ENCODE peak calls at places on chromosomes 7 and 10, in four cellular contexts. S is HL-60, Z is GM12878, F is K562. I is an unnamed sample.

GRCh38 chr7:67343566-67343965 is 346.9 kb downstream of the TYW1 start:
- DNase-seq in S (no peak), Z (no peak), F (no peak), I (no peak)

GRCh38 chr7:38594931-38595330 is 36.2 kb downstream of the AMPH start:
- DNase-seq in S (no peak), Z (no peak), F (no peak), I (no peak)

GRCh38 chr10:87519582-87519981 is 14.9 kb downstream of the MINPP1 start:
- DNase-seq in S (no peak), Z (no peak), F (no peak), I (no peak)

GRCh38 chr10:132248455-132249231 is 59.1 kb downstream of the STK32C start:
- DNase-seq in S (peak; percentile 19), Z (no peak), F (peak; percentile 67), I (no peak)

GRCh38 chr10:113305871-113306270 is 247.0 kb upstream of the HABP2 start:
- DNase-seq in S (no peak), Z (no peak), F (no peak), I (no peak)

GRCh38 chr10:91316486-91316885 is 93.7 kb upstream of the HECTD2 start:
- DNase-seq in S (no peak), Z (no peak), F (no peak), I (no peak)

GRCh38 chr7:41886257-41886905 is 183.5 kb upstream of the INHBA start:
- DNase-seq in S (no peak), Z (no peak), F (no peak), I (no peak)

GRCh38 chr10:27285093-27285492 is 44.5 kb upstream of the ACBD5 start:
- DNase-seq in S (peak; percentile 22), Z (no peak), F (peak; percentile 30), I (no peak)

GRCh38 chr7:48040944-48041664 is 5.8 kb downstream of the C7orf57 start:
- DNase-seq in S (no peak), Z (no peak), F (no peak), I (no peak)

GRCh38 chr10:72085864-72086465 is 2.4 kb downstream of the SPOCK2 start:
- DNase-seq in S (no peak), Z (no peak), F (no peak), I (no peak)

GRCh38 chr10:65194131-65194530 is 1672.9 kb downstream of the REEP3 start:
- DNase-seq in S (no peak), Z (no peak), F (no peak), I (no peak)

GRCh38 chr10:59562126-59562525 is 147.5 kb downstream of the SLC16A9 start:
- DNase-seq in S (no peak), Z (no peak), F (no peak), I (no peak)

GRCh38 chr10:132665946-132666732 is 119.8 kb downstream of the NKX6-2 start:
- DNase-seq in S (peak; percentile 15), Z (no peak), F (peak; percentile 29), I (no peak)

GRCh38 chr7:7201583-7202374 is 19.4 kb downstream of the C1GALT1 start:
- DNase-seq in S (no peak), Z (peak; percentile 48), F (no peak), I (peak; percentile 17)

GRCh38 chr7:104416866-104417393 is 88.5 kb downstream of the LHFPL3 start:
- DNase-seq in S (no peak), Z (no peak), F (no peak), I (no peak)

GRCh38 chr7:71283802-71284201 is 151.9 kb downstream of the GALNT17 start:
- DNase-seq in S (no peak), Z (no peak), F (no peak), I (no peak)

GRCh38 chr10:103717341-103718246 is 137.8 kb downstream of the SH3PXD2A start:
- DNase-seq in S (no peak), Z (no peak), F (no peak), I (no peak)

GRCh38 chr7:98387136-98387535 is 13.8 kb downstream of the BAIAP2L1 start:
- DNase-seq in S (no peak), Z (no peak), F (no peak), I (no peak)

GRCh38 chr7:150963707-150964559 is 14.2 kb downstream of the KCNH2 start:
- DNase-seq in S (no peak), Z (no peak), F (peak; percentile 75), I (no peak)

DNA sequence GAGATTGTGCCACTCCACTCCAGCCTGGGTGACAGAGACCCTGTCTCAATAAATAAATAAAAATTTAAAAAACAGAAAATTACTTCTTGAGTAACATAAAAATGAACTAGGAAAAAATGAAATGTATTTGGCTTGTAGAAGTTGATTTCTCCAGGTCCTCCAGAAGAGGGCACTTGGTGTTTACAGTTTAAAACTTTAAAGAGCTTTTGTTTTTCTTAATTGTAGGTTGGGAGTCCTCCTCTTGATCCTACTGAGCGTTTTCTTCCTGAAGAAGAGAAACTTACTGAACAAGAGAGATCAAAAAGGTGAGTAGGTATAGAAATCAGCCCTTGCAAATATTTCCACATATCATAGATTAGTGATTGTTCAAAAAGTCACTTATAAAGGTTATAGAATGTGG is 16.2 kb downstream of the KIFBP start:
- DNase-seq in S (peak; percentile 36), Z (no peak), F (peak; percentile 56), I (no peak)
- TF ChIP-seq SPI1 in S (no peak), Z (no peak), F (no peak), I (no peak)

GRCh38 chr7:603152-603941 is 83.7 kb upstream of the PDGFA start:
- DNase-seq in S (no peak), Z (no peak), F (peak; percentile 86), I (no peak)
- TF ChIP-seq SPI1 in S (no peak), Z (no peak), F (no peak), I (no peak)

GRCh38 chr7:43039346-43039745 is 73.1 kb upstream of the HECW1 start:
- DNase-seq in S (no peak), Z (no peak), F (no peak), I (no peak)

GRCh38 chr7:43037531-43037930 is 74.9 kb upstream of the HECW1 start:
- DNase-seq in S (no peak), Z (no peak), F (no peak), I (no peak)

GRCh38 chr7:43040461-43040860 is 72.0 kb upstream of the HECW1 start:
- DNase-seq in S (no peak), Z (no peak), F (no peak), I (no peak)

GRCh38 chr7:43041105-43041504 is 71.3 kb upstream of the HECW1 start:
- DNase-seq in S (no peak), Z (no peak), F (no peak), I (no peak)

GRCh38 chr7:43038229-43038628 is 74.2 kb upstream of the HECW1 start:
- DNase-seq in S (no peak), Z (no peak), F (no peak), I (no peak)
- TF ChIP-seq SPI1 in S (no peak), Z (no peak), F (no peak), I (no peak)

GRCh38 chr10:73494213-73494612 is 1.6 kb downstream of the PPP3CB start:
- DNase-seq in S (no peak), Z (no peak), F (no peak), I (no peak)

GRCh38 chr10:73495884-73496674 is at the start of gene PPP3CB:
- DNase-seq in S (peak; percentile 91), Z (peak; percentile 82), F (peak; percentile 99), I (peak; percentile 71)

GRCh38 chr10:73494877-73495225 is 973 bp downstream of the PPP3CB start:
- DNase-seq in S (no peak), Z (no peak), F (no peak), I (no peak)

GRCh38 chr10:73495226-73495883 is 469 bp downstream of the PPP3CB start:
- DNase-seq in S (peak; percentile 94), Z (peak; percentile 69), F (peak; percentile 97), I (peak; percentile 84)

DNA sequence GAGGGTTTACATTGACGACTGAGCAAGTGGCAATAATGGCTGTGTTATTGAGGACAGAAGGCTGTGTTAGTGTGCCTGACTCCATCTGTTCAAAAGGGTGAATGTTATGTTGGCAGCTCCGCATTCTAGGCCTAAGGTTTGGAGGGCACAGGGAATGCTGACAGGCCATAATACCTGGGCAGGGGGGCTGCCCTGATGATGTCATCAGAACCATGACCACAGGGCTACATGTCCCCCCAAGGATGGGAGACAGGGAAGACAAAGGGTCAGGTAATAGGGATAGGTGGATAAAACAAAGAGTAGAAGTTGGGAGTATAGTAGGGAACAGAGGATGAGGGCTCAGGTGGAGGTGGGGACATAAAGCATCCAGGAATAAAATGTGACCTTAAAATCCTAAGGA is 1.8 kb upstream of the PPP3CB start:
- DNase-seq in S (no peak), Z (no peak), F (no peak), I (no peak)
- TF ChIP-seq SPI1 in S (no peak), Z (no peak), F (no peak), I (no peak)

GRCh38 chr10:119415121-119415520 is 127.4 kb downstream of the RGS10 start:
- DNase-seq in S (no peak), Z (no peak), F (no peak), I (no peak)
- TF ChIP-seq SPI1 in S (no peak), Z (no peak), F (no peak), I (no peak)

GRCh38 chr10:70541738-70542564 is 60.6 kb downstream of the PRF1 start:
- DNase-seq in S (peak; percentile 57), Z (no peak), F (peak; percentile 37), I (no peak)
- TF ChIP-seq SPI1 in S (no peak), Z (no peak), F (peak; percentile 51), I (no peak)

GRCh38 chr10:128044961-128045832 is 81.0 kb downstream of the MKI67 start:
- DNase-seq in S (no peak), Z (no peak), F (no peak), I (no peak)
- TF ChIP-seq SPI1 in S (no peak), Z (peak; percentile 21), F (no peak), I (peak; percentile 29)

GRCh38 chr10:43408331-43408709 is 666 bp downstream of the HNRNPF start:
- DNase-seq in S (no peak), Z (no peak), F (no peak), I (no peak)

GRCh38 chr10:43408710-43409384 is at the start of gene HNRNPF:
- DNase-seq in S (peak; percentile 95), Z (peak; percentile 77), F (peak; percentile 98), I (peak; percentile 80)

GRCh38 chr10:43407148-43407575 is 1.8 kb downstream of the HNRNPF start:
- DNase-seq in S (peak; percentile 43), Z (no peak), F (peak; percentile 78), I (no peak)

GRCh38 chr10:43409385-43410109 is 561 bp upstream of the HNRNPF start:
- DNase-seq in S (peak; percentile 67), Z (no peak), F (no peak), I (no peak)

GRCh38 chr10:43407576-43408330 is 1.2 kb downstream of the HNRNPF start:
- DNase-seq in S (peak; percentile 94), Z (no peak), F (peak; percentile 97), I (peak; percentile 78)
- TF ChIP-seq SPI1 in S (no peak), Z (no peak), F (peak; percentile 46), I (no peak)

GRCh38 chr7:55157347-55158105 is 138.7 kb downstream of the EGFR start:
- DNase-seq in S (no peak), Z (no peak), F (no peak), I (no peak)
- TF ChIP-seq SPI1 in S (no peak), Z (no peak), F (no peak), I (no peak)